ENCODE peak calls at places on chromosomes 5 and 9, in four cellular contexts. One of them, this sample, is unnamed.

GRCh38 chr5:16568875-16569580 is 47.8 kb downstream of the RETREG1 start:
- DNase-seq in OCI-LY7: no peak
- DNase-seq in A549: no peak
- DNase-seq in mammary epithelial cell: peak
- DNase-seq in this sample: peak

GRCh38 chr5:123422433-123423277 is 548 bp downstream of the CEP120 start:
- DNase-seq in mammary epithelial cell: peak
- DNase-seq in OCI-LY7: peak
- DNase-seq in A549: peak
- DNase-seq in this sample: peak

GRCh38 chr5:82628364-82628910 is 350.3 kb upstream of the RPS23 start:
- DNase-seq in OCI-LY7: no peak
- DNase-seq in mammary epithelial cell: no peak
- DNase-seq in A549: no peak
- DNase-seq in this sample: peak

GRCh38 chr5:163305655-163306054 is 131.7 kb upstream of the CCNG1 start:
- DNase-seq in OCI-LY7: no peak
- DNase-seq in mammary epithelial cell: no peak
- DNase-seq in A549: no peak
- DNase-seq in this sample: no peak

GRCh38 chr5:174793684-174794328 is 69.4 kb downstream of the MSX2 start:
- DNase-seq in mammary epithelial cell: peak
- DNase-seq in A549: peak
- DNase-seq in OCI-LY7: peak
- DNase-seq in this sample: peak

GRCh38 chr5:143131983-143132382 is 271.5 kb downstream of the NR3C1 start:
- DNase-seq in A549: no peak
- DNase-seq in OCI-LY7: no peak
- DNase-seq in mammary epithelial cell: no peak
- DNase-seq in this sample: no peak

GRCh38 chr5:95697781-95698681 is 15.2 kb upstream of the SPATA9 start:
- DNase-seq in mammary epithelial cell: no peak
- DNase-seq in A549: peak
- DNase-seq in OCI-LY7: no peak
- DNase-seq in this sample: no peak

GRCh38 chr9:131382850-131383729 is 10.8 kb upstream of the PRRC2B start:
- DNase-seq in OCI-LY7: no peak
- DNase-seq in A549: peak
- DNase-seq in mammary epithelial cell: peak
- DNase-seq in this sample: peak

GRCh38 chr9:130140701-130141100 is 31.5 kb upstream of the NCS1 start:
- DNase-seq in A549: no peak
- DNase-seq in mammary epithelial cell: no peak
- DNase-seq in OCI-LY7: no peak
- DNase-seq in this sample: no peak

GRCh38 chr9:118959366-118959765 is 409.9 kb downstream of the BRINP1 start:
- DNase-seq in A549: no peak
- DNase-seq in mammary epithelial cell: no peak
- DNase-seq in OCI-LY7: no peak
- DNase-seq in this sample: no peak

GRCh38 chr5:54644226-54644625 is 126.7 kb downstream of the SNX18 start:
- DNase-seq in OCI-LY7: no peak
- DNase-seq in mammary epithelial cell: peak
- DNase-seq in A549: peak
- DNase-seq in this sample: peak

GRCh38 chr5:158451203-158451982 is 592.4 kb upstream of the CLINT1 start:
- DNase-seq in mammary epithelial cell: no peak
- DNase-seq in A549: no peak
- DNase-seq in OCI-LY7: no peak
- DNase-seq in this sample: peak

GRCh38 chr9:129102791-129103594 is 7.6 kb downstream of the CRAT start:
- DNase-seq in mammary epithelial cell: peak
- DNase-seq in A549: peak
- DNase-seq in OCI-LY7: peak
- DNase-seq in this sample: no peak

GRCh38 chr9:124940894-124941688 is at the start of gene GOLGA1:
- DNase-seq in A549: peak
- DNase-seq in OCI-LY7: peak
- DNase-seq in mammary epithelial cell: peak
- DNase-seq in this sample: peak

GRCh38 chr9:13786131-13786530 is 506.6 kb upstream of the MPDZ start:
- DNase-seq in OCI-LY7: no peak
- DNase-seq in A549: no peak
- DNase-seq in mammary epithelial cell: no peak
- DNase-seq in this sample: peak

GRCh38 chr9:98391406-98391805 is 136.0 kb upstream of the TBC1D2 start:
- DNase-seq in A549: no peak
- DNase-seq in OCI-LY7: no peak
- DNase-seq in mammary epithelial cell: no peak
- DNase-seq in this sample: no peak

GRCh38 chr5:139787568-139788293 is 7.9 kb upstream of the PSD2 start:
- DNase-seq in A549: peak
- DNase-seq in OCI-LY7: peak
- DNase-seq in mammary epithelial cell: peak
- DNase-seq in this sample: peak

GRCh38 chr5:90983748-90984147 is 399.4 kb downstream of the ARRDC3 start:
- DNase-seq in OCI-LY7: no peak
- DNase-seq in A549: peak
- DNase-seq in mammary epithelial cell: no peak
- DNase-seq in this sample: peak

GRCh38 chr5:165086424-165086823 is 1581.0 kb downstream of the MAT2B start:
- DNase-seq in OCI-LY7: no peak
- DNase-seq in A549: no peak
- DNase-seq in mammary epithelial cell: no peak
- DNase-seq in this sample: no peak

GRCh38 chr9:133526721-133527321 is 2.1 kb upstream of the MYMK start:
- DNase-seq in OCI-LY7: no peak
- DNase-seq in mammary epithelial cell: no peak
- DNase-seq in A549: no peak
- DNase-seq in this sample: no peak

GRCh38 chr5:372911-373709 is 51.6 kb downstream of the AHRR start:
- DNase-seq in A549: no peak
- DNase-seq in OCI-LY7: no peak
- DNase-seq in mammary epithelial cell: no peak
- DNase-seq in this sample: peak

GRCh38 chr5:118405650-118406061 is 582.7 kb downstream of the DTWD2 start:
- DNase-seq in mammary epithelial cell: no peak
- DNase-seq in A549: no peak
- DNase-seq in OCI-LY7: no peak
- DNase-seq in this sample: no peak

GRCh38 chr5:96209829-96210228 is 223.2 kb downstream of the PCSK1 start:
- DNase-seq in OCI-LY7: no peak
- DNase-seq in mammary epithelial cell: peak
- DNase-seq in A549: peak
- DNase-seq in this sample: peak

GRCh38 chr5:63310644-63311043 is 651.6 kb downstream of the HTR1A start:
- DNase-seq in A549: no peak
- DNase-seq in mammary epithelial cell: no peak
- DNase-seq in OCI-LY7: no peak
- DNase-seq in this sample: no peak

GRCh38 chr5:65050826-65051498 is 282.2 kb downstream of the CWC27 start:
- DNase-seq in OCI-LY7: no peak
- DNase-seq in A549: no peak
- DNase-seq in mammary epithelial cell: no peak
- DNase-seq in this sample: no peak

GRCh38 chr5:151298063-151298462 is 5.5 kb downstream of the SLC36A3 start:
- DNase-seq in OCI-LY7: peak
- DNase-seq in mammary epithelial cell: peak
- DNase-seq in A549: peak
- DNase-seq in this sample: no peak

GRCh38 chr5:168192120-168192519 is 99.3 kb upstream of the WWC1 start:
- DNase-seq in A549: no peak
- DNase-seq in mammary epithelial cell: no peak
- DNase-seq in OCI-LY7: no peak
- DNase-seq in this sample: no peak

GRCh38 chr5:168188182-168188581 is 103.3 kb upstream of the WWC1 start:
- DNase-seq in OCI-LY7: no peak
- DNase-seq in A549: no peak
- DNase-seq in mammary epithelial cell: no peak
- DNase-seq in this sample: no peak

GRCh38 chr5:168186289-168187074 is 105.0 kb upstream of the WWC1 start:
- DNase-seq in A549: no peak
- DNase-seq in mammary epithelial cell: no peak
- DNase-seq in OCI-LY7: no peak
- DNase-seq in this sample: peak

GRCh38 chr5:168184103-168184502 is 107.3 kb upstream of the WWC1 start:
- DNase-seq in A549: no peak
- DNase-seq in mammary epithelial cell: no peak
- DNase-seq in OCI-LY7: no peak
- DNase-seq in this sample: no peak

GRCh38 chr5:168187599-168187998 is 103.8 kb upstream of the WWC1 start:
- DNase-seq in mammary epithelial cell: no peak
- DNase-seq in A549: no peak
- DNase-seq in OCI-LY7: no peak
- DNase-seq in this sample: no peak
- H3K4me2 ChIP-seq in mammary epithelial cell: no peak
- H3K4me2 ChIP-seq in A549: no peak
- H3K4me2 ChIP-seq in OCI-LY7: no peak
- H3K4me2 ChIP-seq in this sample: no peak

DNA sequence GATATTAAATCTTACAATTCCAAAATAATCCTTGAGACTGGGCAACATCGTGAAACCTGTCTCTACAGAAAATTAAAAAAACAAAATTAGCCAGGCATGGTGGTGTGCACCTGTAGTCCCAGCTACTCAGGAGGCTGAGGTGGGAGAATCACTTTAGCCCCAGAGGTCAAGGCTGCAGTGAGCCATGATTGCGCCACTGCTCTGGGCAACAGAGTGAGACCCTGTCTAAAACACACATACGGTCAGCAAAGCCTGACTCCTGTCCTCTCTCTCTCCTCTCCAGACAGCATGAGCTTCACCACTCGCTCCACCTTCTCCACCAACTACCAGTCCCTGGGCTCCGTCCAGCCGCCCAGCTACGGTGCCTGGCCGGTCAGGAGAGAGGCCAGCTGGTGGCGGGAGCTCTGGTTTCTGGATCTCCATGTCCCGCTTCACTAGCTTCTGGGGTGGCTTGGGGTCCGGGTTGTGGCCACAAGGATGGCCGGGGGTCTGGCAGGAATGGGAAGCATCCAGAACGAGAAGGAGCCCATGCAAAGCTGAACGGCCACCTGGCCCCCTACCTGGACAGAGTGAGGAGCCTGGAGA is 9.0 kb upstream of the PDCL start:
- DNase-seq in mammary epithelial cell: no peak
- DNase-seq in A549: no peak
- DNase-seq in OCI-LY7: no peak
- DNase-seq in this sample: no peak
- H3K4me2 ChIP-seq in mammary epithelial cell: no peak
- H3K4me2 ChIP-seq in A549: no peak
- H3K4me2 ChIP-seq in OCI-LY7: no peak
- H3K4me2 ChIP-seq in this sample: no peak

GRCh38 chr9:77908293-77908692 is 123.3 kb downstream of the GNAQ start:
- DNase-seq in mammary epithelial cell: no peak
- DNase-seq in OCI-LY7: no peak
- DNase-seq in A549: no peak
- DNase-seq in this sample: no peak
- H3K4me2 ChIP-seq in mammary epithelial cell: no peak
- H3K4me2 ChIP-seq in OCI-LY7: no peak
- H3K4me2 ChIP-seq in A549: no peak
- H3K4me2 ChIP-seq in this sample: no peak

GRCh38 chr5:127585661-127586060 is 63.2 kb upstream of the CTXN3 start:
- DNase-seq in A549: no peak
- DNase-seq in mammary epithelial cell: no peak
- DNase-seq in OCI-LY7: peak
- DNase-seq in this sample: no peak
- H3K4me2 ChIP-seq in A549: no peak
- H3K4me2 ChIP-seq in mammary epithelial cell: no peak
- H3K4me2 ChIP-seq in OCI-LY7: peak
- H3K4me2 ChIP-seq in this sample: no peak

DNA sequence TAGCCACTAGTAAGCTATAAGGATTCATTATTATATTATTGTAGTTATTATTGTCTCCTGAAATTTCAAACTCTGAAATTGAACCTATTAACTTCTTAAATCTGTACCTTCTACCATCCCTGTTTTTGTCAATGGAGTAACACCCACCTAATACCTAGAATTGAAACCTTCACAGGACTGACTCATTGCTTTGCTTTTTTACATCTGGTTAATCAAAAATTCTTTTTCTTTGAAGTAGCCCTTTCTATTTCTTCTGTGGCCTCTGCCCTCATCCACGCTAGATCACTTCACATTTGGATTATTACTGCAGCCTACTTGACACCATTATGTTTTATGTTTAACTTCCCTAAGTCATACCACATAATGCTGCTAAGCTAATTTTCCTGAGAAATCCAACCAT is 35.6 kb downstream of the RBM27 start:
- DNase-seq in A549: no peak
- DNase-seq in mammary epithelial cell: no peak
- DNase-seq in OCI-LY7: no peak
- DNase-seq in this sample: no peak
- H3K4me2 ChIP-seq in A549: no peak
- H3K4me2 ChIP-seq in mammary epithelial cell: no peak
- H3K4me2 ChIP-seq in OCI-LY7: no peak
- H3K4me2 ChIP-seq in this sample: no peak

DNA sequence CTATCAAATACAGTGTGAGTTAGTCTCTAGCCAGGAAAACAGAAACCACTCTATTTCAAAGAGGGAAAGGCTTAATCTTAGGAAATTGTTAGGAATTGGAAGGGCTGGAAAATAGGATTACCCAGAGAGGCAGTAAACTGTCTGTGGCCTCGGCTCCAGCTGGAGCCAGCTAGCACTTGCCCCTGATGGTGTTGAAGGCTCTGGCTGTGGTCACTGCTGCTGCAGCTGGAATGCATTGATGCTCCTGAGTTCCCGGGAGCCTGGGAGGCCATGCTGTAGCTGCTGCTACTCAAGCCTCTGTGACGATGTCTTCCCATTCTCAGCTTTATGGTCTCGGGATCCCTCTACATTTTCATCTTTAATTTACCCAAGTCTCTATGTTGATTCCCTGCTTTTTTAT is 29.6 kb downstream of the RAD23B start:
- DNase-seq in mammary epithelial cell: no peak
- DNase-seq in OCI-LY7: no peak
- DNase-seq in A549: no peak
- DNase-seq in this sample: peak
- H3K4me2 ChIP-seq in mammary epithelial cell: no peak
- H3K4me2 ChIP-seq in OCI-LY7: no peak
- H3K4me2 ChIP-seq in A549: no peak
- H3K4me2 ChIP-seq in this sample: no peak

This sample was measured in astrocyte.